ENCODE peak calls at places on chromosome 5, in six cellular contexts. L, W, P, G, H and B are unnamed samples.

GRCh38 chr5:163498886-163499285 is 6.5 kb upstream of the MAT2B start:
- DNase-seq in L (no peak), W (peak; percentile 81), P (no peak), G (peak; percentile 61), H (peak; percentile 32), B (no peak)

GRCh38 chr5:96537386-96537785 is 104.3 kb upstream of the PCSK1 start:
- DNase-seq in L (no peak), W (peak; percentile 89), P (no peak), G (peak; percentile 57), H (peak; percentile 85), B (no peak)

GRCh38 chr5:54601393-54601792 is 83.8 kb downstream of the SNX18 start:
- DNase-seq in L (no peak), W (no peak), P (no peak), G (no peak), H (no peak), B (no peak)

GRCh38 chr5:41246376-41246775 is 33.0 kb upstream of the C6 start:
- DNase-seq in L (no peak), W (peak; percentile 97), P (no peak), G (peak; percentile 84), H (peak; percentile 93), B (no peak)

GRCh38 chr5:135310328-135310989 is 88.6 kb downstream of the MACROH2A1 start:
- DNase-seq in L (no peak), W (peak; percentile 34), P (no peak), G (no peak), H (peak; percentile 29), B (no peak)

GRCh38 chr5:148949871-148950863 is 112.7 kb downstream of the SH3TC2 start:
- DNase-seq in L (no peak), W (no peak), P (no peak), G (no peak), H (peak; percentile 42), B (no peak)

GRCh38 chr5:32018476-32019436 is 155.4 kb downstream of the GOLPH3 start:
- DNase-seq in L (no peak), W (no peak), P (no peak), G (no peak), H (no peak), B (no peak)

GRCh38 chr5:143543358-143544255 is 140.1 kb upstream of the NR3C1 start:
- DNase-seq in L (no peak), W (peak; percentile 62), P (no peak), G (peak; percentile 14), H (peak; percentile 44), B (no peak)

GRCh38 chr5:156109317-156110023 is 217.5 kb upstream of the SGCD start:
- DNase-seq in L (no peak), W (peak; percentile 75), P (no peak), G (no peak), H (no peak), B (no peak)

GRCh38 chr5:58381566-58381965 is 78.3 kb downstream of the PLK2 start:
- DNase-seq in L (no peak), W (no peak), P (no peak), G (no peak), H (no peak), B (no peak)

GRCh38 chr5:56200856-56201638 is 32.1 kb downstream of the ANKRD55 start:
- DNase-seq in L (peak; percentile 45), W (peak; percentile 72), P (no peak), G (peak; percentile 39), H (peak; percentile 78), B (no peak)

GRCh38 chr5:127700237-127700766 is 2.9 kb upstream of the CCDC192 start:
- DNase-seq in L (peak; percentile 18), W (no peak), P (no peak), G (no peak), H (no peak), B (no peak)

GRCh38 chr5:91885291-91886265 is 502.5 kb upstream of the ARRDC3 start:
- DNase-seq in L (no peak), W (no peak), P (no peak), G (no peak), H (no peak), B (no peak)

GRCh38 chr5:53429706-53430105 is 50.7 kb upstream of the FST start:
- DNase-seq in L (no peak), W (peak; percentile 34), P (no peak), G (peak; percentile 46), H (peak; percentile 46), B (no peak)

GRCh38 chr5:77774981-77775772 is 962 bp downstream of the TBCA start:
- DNase-seq in L (peak; percentile 4), W (no peak), P (no peak), G (no peak), H (no peak), B (no peak)

GRCh38 chr5:10789726-10790125 is 28.7 kb upstream of the DAP start:
- DNase-seq in L (no peak), W (peak; percentile 17), P (no peak), G (peak; percentile 26), H (no peak), B (no peak)

GRCh38 chr5:65059681-65060598 is 291.2 kb downstream of the CWC27 start:
- DNase-seq in L (no peak), W (no peak), P (no peak), G (no peak), H (no peak), B (no peak)

GRCh38 chr5:77397686-77398300 is 94.3 kb downstream of the WDR41 start:
- DNase-seq in L (no peak), W (no peak), P (no peak), G (no peak), H (peak; percentile 9), B (no peak)

GRCh38 chr5:37738057-37738691 is 101.7 kb downstream of the GDNF start:
- DNase-seq in L (no peak), W (peak; percentile 88), P (no peak), G (peak; percentile 91), H (peak; percentile 94), B (no peak)

GRCh38 chr5:9712506-9713285 is 82.5 kb upstream of the TAS2R1 start:
- DNase-seq in L (no peak), W (peak; percentile 70), P (no peak), G (peak; percentile 59), H (peak; percentile 62), B (no peak)

GRCh38 chr5:132770476-132771159 is 6.4 kb downstream of the SEPTIN8 start:
- DNase-seq in L (no peak), W (no peak), P (peak; percentile 80), G (no peak), H (no peak), B (no peak)

GRCh38 chr5:2767089-2767488 is 15.6 kb upstream of the IRX2 start:
- DNase-seq in L (no peak), W (no peak), P (no peak), G (no peak), H (no peak), B (no peak)

GRCh38 chr5:69343083-69343482 is 10.5 kb upstream of the CCDC125 start:
- DNase-seq in L (no peak), W (no peak), P (no peak), G (no peak), H (no peak), B (no peak)

GRCh38 chr5:80185095-80185494 is 70.8 kb downstream of the SERINC5 start:
- DNase-seq in L (no peak), W (no peak), P (no peak), G (no peak), H (no peak), B (no peak)

GRCh38 chr5:83744851-83745250 is 24.2 kb upstream of the HAPLN1 start:
- DNase-seq in L (no peak), W (no peak), P (no peak), G (no peak), H (peak; percentile 16), B (no peak)

GRCh38 chr5:132773601-132774355 is 3.3 kb downstream of the SEPTIN8 start:
- DNase-seq in L (no peak), W (no peak), P (peak; percentile 44), G (no peak), H (no peak), B (no peak)

GRCh38 chr5:166111021-166111420 is 2180.4 kb upstream of the WWC1 start:
- DNase-seq in L (peak; percentile 54), W (no peak), P (no peak), G (no peak), H (no peak), B (no peak)

GRCh38 chr5:154038241-154038603 is 488 bp downstream of the FAM114A2 start:
- DNase-seq in L (no peak), W (peak; percentile 35), P (no peak), G (no peak), H (peak; percentile 25), B (peak; percentile 73)

GRCh38 chr5:36161317-36161716 is 9.4 kb downstream of the SKP2 start:
- DNase-seq in L (no peak), W (no peak), P (no peak), G (no peak), H (no peak), B (no peak)

GRCh38 chr5:91381774-91382492 is 1.2 kb downstream of the ARRDC3 start:
- DNase-seq in L (peak; percentile 63), W (peak; percentile 82), P (peak; percentile 94), G (peak; percentile 51), H (peak; percentile 92), B (peak; percentile 45)

GRCh38 chr5:115295775-115296129 is 702 bp downstream of the CCDC112 start:
- DNase-seq in L (no peak), W (no peak), P (no peak), G (no peak), H (no peak), B (peak; percentile 50)

GRCh38 chr5:132546108-132546507 is 2.8 kb upstream of the IL5 start:
- DNase-seq in L (no peak), W (no peak), P (no peak), G (no peak), H (no peak), B (no peak)

GRCh38 chr5:36655171-36655570 is 48.8 kb downstream of the SLC1A3 start:
- DNase-seq in L (no peak), W (no peak), P (no peak), G (no peak), H (no peak), B (no peak)

GRCh38 chr5:79845448-79846197 is 145.4 kb downstream of the MTX3 start:
- DNase-seq in L (no peak), W (peak; percentile 41), P (no peak), G (peak; percentile 4), H (peak; percentile 59), B (no peak)

GRCh38 chr5:35182541-35183242 is 47.6 kb downstream of the PRLR start:
- DNase-seq in L (no peak), W (no peak), P (no peak), G (no peak), H (no peak), B (no peak)

GRCh38 chr5:92283521-92283920 is 900.4 kb upstream of the ARRDC3 start:
- DNase-seq in L (no peak), W (no peak), P (no peak), G (no peak), H (no peak), B (no peak)

GRCh38 chr5:11468334-11469039 is 435.8 kb downstream of the CTNND2 start:
- DNase-seq in L (no peak), W (peak; percentile 64), P (no peak), G (no peak), H (peak; percentile 41), B (no peak)

GRCh38 chr5:141848771-141849370 is 29.3 kb downstream of the PCDH1 start:
- DNase-seq in L (no peak), W (peak; percentile 95), P (no peak), G (peak; percentile 41), H (peak; percentile 37), B (no peak)